ENCODE peak calls at places on chromosomes 11 and 22, in five cellular contexts. A is A549; I is CD8-positive, alpha-beta T cell; Y is mammary epithelial cell; R is cardiac muscle cell. G is an unnamed sample.

GRCh38 chr11:79076526-79077115 is 364.2 kb downstream of the TENM4 start:
- DNase-seq in I (no peak), Y (peak), A (peak), R (peak), G (peak)

GRCh38 chr11:9138612-9139579 is 47.5 kb upstream of the SCUBE2 start:
- DNase-seq in A (peak), R (peak), I (no peak), Y (peak), G (no peak)

GRCh38 chr11:19242184-19242932 is 1.6 kb upstream of the E2F8 start:
- DNase-seq in R (no peak), A (no peak), Y (no peak), I (no peak), G (peak)

GRCh38 chr22:37498289-37498909 is 12.2 kb upstream of the MFNG start:
- DNase-seq in I (peak), A (peak), Y (no peak), R (no peak), G (peak)

GRCh38 chr11:133052537-133052936 is 479.8 kb downstream of the OPCML start:
- DNase-seq in A (no peak), R (no peak), Y (no peak), I (no peak), G (no peak)

GRCh38 chr22:26168934-26169311 is 339 bp upstream of the SEZ6L start:
- DNase-seq in I (no peak), R (no peak), Y (no peak), A (no peak), G (no peak)

GRCh38 chr11:72237112-72237931 is 6.7 kb downstream of the PHOX2A start:
- DNase-seq in A (no peak), R (no peak), I (no peak), Y (no peak), G (no peak)

GRCh38 chr11:443542-444199 is 1.9 kb upstream of the ANO9 start:
- DNase-seq in R (no peak), A (peak), I (no peak), Y (no peak), G (no peak)

GRCh38 chr22:22576244-22576988 is 17.4 kb upstream of the PRAME start:
- DNase-seq in A (peak), R (peak), Y (peak), I (no peak), G (peak)

GRCh38 chr11:2298795-2299747 is 2.6 kb downstream of the C11orf21 start:
- DNase-seq in I (peak), A (peak), R (peak), Y (peak), G (peak)

GRCh38 chr22:41240377-41241132 is at the start of gene CHADL:
- DNase-seq in A (no peak), I (peak), R (no peak), Y (no peak), G (no peak)

GRCh38 chr11:102293873-102294601 is 23.2 kb upstream of the BIRC3 start:
- DNase-seq in I (peak), R (peak), Y (peak), A (peak), G (no peak)

GRCh38 chr11:105168457-105168856 is 28.9 kb upstream of the CARD18 start:
- DNase-seq in R (peak), A (no peak), Y (peak), I (no peak), G (no peak)

GRCh38 chr11:72840780-72841179 is 26.6 kb downstream of the ATG16L2 start:
- DNase-seq in R (peak), Y (peak), A (peak), I (no peak), G (no peak)

GRCh38 chr11:62921573-62922188 is 518 bp upstream of the CHRM1 start:
- DNase-seq in A (no peak), R (peak), Y (no peak), I (no peak), G (no peak)

GRCh38 chr11:63896071-63896470 is 20.9 kb downstream of the RCOR2 start:
- DNase-seq in R (no peak), A (no peak), I (no peak), Y (no peak), G (no peak)

GRCh38 chr22:38420734-38421133 is 34.3 kb downstream of the KCNJ4 start:
- DNase-seq in A (no peak), I (no peak), Y (no peak), R (no peak), G (no peak)

GRCh38 chr11:92697461-92698314 is 271.8 kb upstream of the MTNR1B start:
- DNase-seq in R (no peak), I (no peak), A (no peak), Y (no peak), G (no peak)

GRCh38 chr11:8484251-8484650 is 109.8 kb downstream of the STK33 start:
- DNase-seq in A (no peak), I (no peak), Y (no peak), R (no peak), G (no peak)

GRCh38 chr22:49570032-49570848 is 257.4 kb downstream of the BRD1 start:
- DNase-seq in R (no peak), Y (no peak), A (no peak), I (no peak), G (no peak)

GRCh38 chr11:46553746-46554204 is 40.0 kb downstream of the AMBRA1 start:
- DNase-seq in I (no peak), Y (peak), R (peak), A (peak), G (no peak)

GRCh38 chr11:76962583-76963416 is 71.4 kb upstream of the B3GNT6 start:
- DNase-seq in Y (no peak), R (no peak), I (no peak), A (no peak), G (no peak)

GRCh38 chr11:29135504-29135903 is 881.3 kb downstream of the KCNA4 start:
- DNase-seq in A (no peak), Y (no peak), R (no peak), I (no peak), G (no peak)

GRCh38 chr11:10725114-10725906 is 25.7 kb upstream of the CTR9 start:
- DNase-seq in I (no peak), A (no peak), R (peak), Y (peak), G (no peak)

GRCh38 chr11:96082936-96083335 is 159.0 kb upstream of the MTMR2 start:
- DNase-seq in R (no peak), I (no peak), Y (no peak), A (no peak), G (no peak)
- TF ChIP-seq CTCF in R (no peak), I (no peak), Y (no peak), A (no peak), G (no peak)

DNA sequence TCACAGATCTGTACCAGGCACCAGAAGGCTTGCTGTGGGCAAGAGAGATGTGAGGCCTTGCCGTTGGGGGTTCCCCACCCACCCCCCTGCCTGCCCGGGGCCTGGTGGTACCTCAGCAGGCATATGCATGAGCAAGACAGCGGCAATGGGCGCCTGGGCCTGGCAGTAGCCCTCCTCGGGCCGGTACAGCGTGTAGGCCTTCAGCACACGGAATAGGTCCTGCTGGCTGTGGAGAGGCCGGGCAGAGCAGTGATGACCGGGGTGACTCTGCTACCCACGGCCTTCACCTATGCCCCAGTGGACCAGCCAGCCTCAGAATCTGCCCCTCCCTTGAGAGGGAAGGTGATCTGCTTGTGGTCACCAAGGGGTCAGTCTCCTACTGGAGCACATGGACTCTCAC is 5.5 kb upstream of the CASTOR1 start:
- DNase-seq in R (no peak), A (no peak), Y (no peak), I (no peak), G (no peak)
- TF ChIP-seq CTCF in R (no peak), A (no peak), Y (no peak), I (no peak), G (no peak)

GRCh38 chr11:4544891-4545290 is at the start of gene OR52M1:
- DNase-seq in I (no peak), Y (no peak), A (no peak), R (no peak), G (no peak)

GRCh38 chr11:4546876-4547275 is 1.9 kb downstream of the OR52M1 start:
- DNase-seq in R (no peak), A (peak), Y (no peak), I (no peak), G (no peak)

GRCh38 chr11:4539603-4540219 is 5.3 kb upstream of the OR52M1 start:
- DNase-seq in Y (peak), R (peak), I (peak), A (peak), G (peak)

GRCh38 chr11:4541071-4541470 is 3.9 kb upstream of the OR52M1 start:
- DNase-seq in I (no peak), Y (no peak), A (no peak), R (no peak), G (no peak)

DNA sequence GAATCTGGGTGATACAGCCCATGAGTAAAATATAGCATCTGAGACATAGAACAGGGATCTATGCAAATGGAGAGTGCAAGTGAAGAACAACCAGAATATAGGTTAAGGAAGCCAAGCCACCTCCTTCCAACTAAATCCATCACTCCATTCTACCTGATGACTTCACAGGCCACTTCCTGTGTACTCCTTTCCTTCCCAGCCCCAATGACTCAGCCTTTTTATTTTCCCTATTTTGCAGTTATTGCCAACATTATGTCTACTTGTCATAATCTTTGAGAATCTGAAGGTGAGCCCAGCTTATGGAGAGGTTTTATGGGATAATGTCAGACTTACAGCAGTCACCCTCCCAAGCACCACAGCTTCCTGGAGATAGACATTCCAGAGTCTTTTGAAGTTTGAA is 1.4 kb upstream of the OR52M1 start:
- DNase-seq in R (no peak), A (peak), I (no peak), Y (peak), G (no peak)
- TF ChIP-seq CTCF in R (no peak), A (no peak), I (no peak), Y (no peak), G (no peak)

GRCh38 chr22:35455529-35455928 is 55.6 kb downstream of the MCM5 start:
- DNase-seq in R (no peak), Y (no peak), I (no peak), A (no peak), G (no peak)

GRCh38 chr22:35452810-35453743 is 53.1 kb downstream of the MCM5 start:
- DNase-seq in Y (no peak), A (no peak), I (no peak), R (no peak), G (no peak)

GRCh38 chr22:35452351-35452781 is 52.4 kb downstream of the MCM5 start:
- DNase-seq in R (no peak), I (no peak), Y (no peak), A (no peak), G (no peak)

GRCh38 chr22:35456757-35457156 is 56.8 kb downstream of the MCM5 start:
- DNase-seq in R (no peak), A (no peak), Y (no peak), I (no peak), G (no peak)

GRCh38 chr22:35454416-35455054 is 54.6 kb downstream of the MCM5 start:
- DNase-seq in I (no peak), R (no peak), Y (no peak), A (no peak), G (no peak)
- TF ChIP-seq CTCF in I (no peak), R (peak), Y (no peak), A (no peak), G (no peak)

GRCh38 chr11:93921695-93922468 is 71.5 kb upstream of the VSTM5 start:
- DNase-seq in Y (peak), I (no peak), A (peak), R (peak), G (peak)
- TF ChIP-seq CTCF in Y (peak), I (no peak), A (peak), R (peak), G (peak)

GRCh38 chr11:34631297-34631696 is 10.4 kb downstream of the EHF start:
- DNase-seq in R (no peak), A (no peak), Y (no peak), I (no peak), G (no peak)

GRCh38 chr11:34630544-34630943 is 9.7 kb downstream of the EHF start:
- DNase-seq in Y (no peak), R (no peak), I (no peak), A (peak), G (no peak)

GRCh38 chr11:34631737-34632104 is 10.8 kb downstream of the EHF start:
- DNase-seq in A (no peak), R (no peak), I (no peak), Y (no peak), G (no peak)

GRCh38 chr11:34633640-34633989 is 12.7 kb downstream of the EHF start:
- DNase-seq in A (no peak), Y (no peak), R (no peak), I (no peak), G (no peak)

GRCh38 chr11:34632105-34632780 is 11.3 kb downstream of the EHF start:
- DNase-seq in R (no peak), Y (no peak), I (no peak), A (peak), G (no peak)
- TF ChIP-seq CTCF in R (no peak), Y (no peak), I (no peak), A (no peak), G (no peak)

DNA sequence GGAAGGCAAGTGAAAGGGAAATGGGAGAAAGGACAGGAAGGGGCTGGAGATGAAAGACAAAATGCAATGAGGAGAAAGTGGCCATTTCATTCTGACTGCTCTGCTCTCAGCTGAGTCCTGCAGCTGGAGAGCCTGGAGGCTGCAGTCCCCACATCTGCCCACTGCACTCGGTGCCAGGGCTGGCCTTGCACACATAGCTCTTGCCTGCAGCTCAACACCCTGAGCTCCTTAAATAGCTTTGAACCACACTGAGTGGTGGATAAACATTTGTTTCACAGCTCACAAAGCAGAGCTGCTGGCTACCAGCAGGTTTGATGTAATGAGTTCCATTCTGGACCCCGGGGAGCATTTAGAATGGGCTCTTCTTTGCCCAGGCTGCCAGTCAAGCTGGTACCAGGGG is 426.1 kb upstream of the CADM1 start:
- DNase-seq in Y (no peak), I (no peak), R (no peak), A (no peak), G (no peak)
- TF ChIP-seq CTCF in Y (no peak), I (no peak), R (no peak), A (no peak), G (no peak)